ENCODE peak calls at places on chromosomes 7 and 10, in eight cellular contexts. G is HCT116, N is IMR-90, R is GM23248, F is astrocyte, K is cardiac muscle cell, D is mesendoderm, O is Karpas-422. P is an unnamed sample.

GRCh38 chr7:30805081-30805691 is 34.0 kb downstream of the MINDY4 start:
- DNase-seq in G (no peak), N (no peak), R (no peak), F (no peak), K (no peak), D (no peak), O (no peak), P (no peak)

GRCh38 chr7:134058980-134059379 is 68.2 kb upstream of the LRGUK start:
- DNase-seq in G (no peak), N (peak; percentile 18), R (peak; percentile 13), F (no peak), K (peak; percentile 64), D (peak; percentile 37), O (no peak), P (no peak)

GRCh38 chr7:130436253-130436652 is 4.6 kb downstream of the CEP41 start:
- DNase-seq in G (no peak), N (no peak), R (no peak), F (no peak), K (no peak), D (no peak), O (no peak), P (no peak)

GRCh38 chr7:80135306-80136104 is 874 bp downstream of the GNAI1 start:
- DNase-seq in G (no peak), N (peak; percentile 32), R (peak; percentile 69), F (peak; percentile 26), K (peak; percentile 44), D (peak; percentile 53), O (no peak), P (peak; percentile 42)

GRCh38 chr10:5775705-5776104 is 37.5 kb downstream of the GDI2 start:
- DNase-seq in G (no peak), N (no peak), R (no peak), F (no peak), K (no peak), D (no peak), O (no peak), P (peak; percentile 81)

GRCh38 chr7:76069238-76069638 is 21.3 kb downstream of the MDH2 start:
- DNase-seq in G (peak; percentile 65), N (peak; percentile 97), R (peak; percentile 93), F (peak; percentile 91), K (peak; percentile 58), D (peak; percentile 93), O (no peak), P (peak; percentile 68)

GRCh38 chr7:129144834-129145668 is 544 bp downstream of the TSPAN33 start:
- DNase-seq in G (no peak), N (no peak), R (no peak), F (no peak), K (no peak), D (no peak), O (peak; percentile 47), P (peak; percentile 53)

GRCh38 chr10:13136651-13137050 is 24.7 kb upstream of the MCM10 start:
- DNase-seq in G (no peak), N (no peak), R (no peak), F (no peak), K (no peak), D (no peak), O (no peak), P (no peak)

GRCh38 chr10:3516626-3517255 is 268.3 kb downstream of the KLF6 start:
- DNase-seq in G (no peak), N (no peak), R (peak; percentile 86), F (no peak), K (no peak), D (no peak), O (no peak), P (no peak)

GRCh38 chr7:32602470-32602869 is 107.2 kb downstream of the AVL9 start:
- DNase-seq in G (no peak), N (no peak), R (no peak), F (no peak), K (no peak), D (no peak), O (no peak), P (no peak)

GRCh38 chr10:99438890-99439289 is 8.5 kb upstream of the GOT1 start:
- DNase-seq in G (no peak), N (no peak), R (no peak), F (no peak), K (no peak), D (no peak), O (no peak), P (no peak)

GRCh38 chr10:3542185-3542611 is 242.8 kb downstream of the KLF6 start:
- DNase-seq in G (no peak), N (peak; percentile 87), R (peak; percentile 96), F (peak; percentile 93), K (no peak), D (no peak), O (no peak), P (no peak)

GRCh38 chr7:20417260-20417659 is 86.6 kb downstream of the ITGB8 start:
- DNase-seq in G (no peak), N (no peak), R (no peak), F (no peak), K (no peak), D (no peak), O (peak; percentile 48), P (no peak)

GRCh38 chr7:26369519-26370385 is 78.1 kb downstream of the SNX10 start:
- DNase-seq in G (peak; percentile 21), N (peak; percentile 43), R (peak; percentile 63), F (no peak), K (peak; percentile 64), D (no peak), O (peak; percentile 86), P (peak; percentile 72)

GRCh38 chr10:126270116-126270515 is 118.2 kb downstream of the ADAM12 start:
- DNase-seq in G (no peak), N (peak; percentile 84), R (peak; percentile 80), F (peak; percentile 100), K (no peak), D (no peak), O (no peak), P (no peak)

GRCh38 chr7:36967387-36967786 is 243.1 kb upstream of the AOAH start:
- DNase-seq in G (peak; percentile 78), N (peak; percentile 62), R (peak; percentile 78), F (peak; percentile 46), K (peak; percentile 88), D (peak; percentile 90), O (peak; percentile 79), P (no peak)

GRCh38 chr7:134820778-134821177 is 41.3 kb downstream of the CALD1 start:
- DNase-seq in G (no peak), N (no peak), R (no peak), F (no peak), K (no peak), D (no peak), O (no peak), P (no peak)

GRCh38 chr10:6694447-6695155 is 114.5 kb upstream of the PRKCQ start:
- DNase-seq in G (no peak), N (no peak), R (peak; percentile 52), F (peak; percentile 3), K (no peak), D (peak; percentile 30), O (no peak), P (no peak)

GRCh38 chr10:126975221-126975620 is 70.0 kb downstream of the DOCK1 start:
- DNase-seq in G (no peak), N (no peak), R (no peak), F (no peak), K (no peak), D (no peak), O (no peak), P (no peak)

GRCh38 chr7:108618056-108618455 is 48.4 kb downstream of the DNAJB9 start:
- DNase-seq in G (no peak), N (no peak), R (no peak), F (no peak), K (no peak), D (no peak), O (no peak), P (no peak)

GRCh38 chr7:151867912-151868804 is 8.8 kb downstream of the PRKAG2 start:
- DNase-seq in G (no peak), N (no peak), R (no peak), F (no peak), K (no peak), D (no peak), O (no peak), P (no peak)
- H3K4me1 ChIP-seq in G (no peaks in the 10 kb centered on the region), N (peaks cover 3% of the 10 kb centered on the region), R (no peaks in the 10 kb centered on the region), F (no peaks in the 10 kb centered on the region), K (no peaks in the 10 kb centered on the region), D (no peaks in the 10 kb centered on the region), O (peaks cover 12% of the 10 kb centered on the region), P (peaks cover 9% of the 10 kb centered on the region)

DNA sequence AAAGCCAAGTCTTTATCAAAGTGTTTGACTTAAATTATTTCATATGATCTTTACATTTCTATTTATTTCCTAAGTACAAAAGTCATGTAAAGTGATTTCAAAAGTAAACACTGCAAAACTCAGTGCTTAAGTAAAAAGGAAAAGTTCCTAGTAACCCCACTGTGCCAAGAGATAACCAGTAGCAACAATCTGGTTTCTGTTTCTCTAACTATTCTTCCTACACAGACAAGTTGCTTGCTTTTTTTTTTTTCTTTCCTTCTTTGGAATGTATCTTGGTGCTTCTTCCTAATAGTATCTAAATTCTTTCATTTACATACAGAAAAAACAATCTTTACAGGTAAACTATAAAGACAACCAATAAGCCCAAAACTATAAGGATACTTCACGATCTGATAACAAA is 3.1 kb downstream of the JCAD start:
- DNase-seq in G (no peak), N (peak; percentile 47), R (no peak), F (peak; percentile 39), K (no peak), D (no peak), O (no peak), P (no peak)
- H3K4me3 ChIP-seq in G (peak overlapping the region; percentile 8), N (no peak overlapping the region), R (peak overlapping the region; percentile 76), F (no peak overlapping the region), K (peak overlapping the region; percentile 91), D (no peak overlapping the region), O (no peak overlapping the region), P (no peak overlapping the region)

DNA sequence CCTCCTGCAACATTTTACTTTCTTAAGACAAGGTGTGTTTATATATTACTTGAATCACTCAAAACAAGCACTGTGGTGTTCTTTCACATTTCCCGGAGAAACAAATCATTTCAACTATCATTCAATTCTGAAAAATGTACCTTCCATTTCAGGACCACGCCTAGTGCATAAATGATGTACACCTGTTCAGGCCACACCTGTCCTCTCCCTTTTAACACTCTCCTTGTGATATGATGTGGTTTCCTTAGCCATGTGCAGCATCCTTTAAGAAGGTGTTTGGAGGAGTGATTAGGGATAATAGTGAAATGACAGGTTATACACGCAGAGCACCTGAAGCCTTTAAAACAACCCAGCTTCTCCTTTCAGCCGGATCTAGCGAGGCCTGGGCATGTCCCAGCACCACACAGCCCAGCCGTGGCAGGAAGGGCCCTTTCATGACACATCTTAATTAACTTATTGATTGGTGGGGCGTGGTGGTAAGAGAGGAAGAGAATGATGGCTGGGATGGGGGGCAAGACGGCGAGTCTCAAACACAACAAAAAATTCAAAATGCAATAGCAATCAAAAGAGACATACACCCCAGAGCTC is 26.9 kb downstream of the ABLIM1 start:
- DNase-seq in G (no peak), N (no peak), R (no peak), F (no peak), K (no peak), D (no peak), O (no peak), P (no peak)
- H3K4me1 ChIP-seq in G (peaks cover 67% of the 10 kb centered on the region), N (peaks cover 13% of the 10 kb centered on the region), R (peaks cover 30% of the 10 kb centered on the region), F (peaks cover 50% of the 10 kb centered on the region), K (peaks cover 80% of the 10 kb centered on the region), D (no peaks in the 10 kb centered on the region), O (peaks cover 11% of the 10 kb centered on the region), P (no peaks in the 10 kb centered on the region)

DNA sequence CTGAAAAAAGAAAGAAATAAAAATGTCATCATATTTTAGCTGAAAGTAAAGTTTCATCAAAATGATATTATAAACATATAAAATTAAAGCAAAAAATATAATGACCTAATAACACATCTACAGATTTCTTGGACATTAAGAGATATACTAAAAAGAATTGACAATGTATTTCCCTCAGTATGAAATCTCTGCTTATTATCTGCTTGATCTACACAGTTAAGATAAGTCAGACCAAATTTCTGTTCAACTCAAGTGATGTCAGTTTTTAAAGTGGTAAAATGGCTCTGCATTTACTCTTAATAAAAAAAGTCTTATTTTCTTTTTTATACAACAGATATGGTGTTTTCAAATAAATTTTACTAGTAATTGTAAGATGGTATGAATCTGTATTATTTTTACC is 159.4 kb upstream of the SEMA3A start:
- DNase-seq in G (no peak), N (no peak), R (no peak), F (no peak), K (no peak), D (no peak), O (no peak), P (no peak)
- H3K4me3 ChIP-seq in G (no peak overlapping the region), N (no peak overlapping the region), R (no peak overlapping the region), F (no peak overlapping the region), K (no peak overlapping the region), D (no peak overlapping the region), O (no peak overlapping the region), P (no peak overlapping the region)

P was measured in mucosa of descending colon.